ENCODE peak calls at places on chromosomes 3 and 15, in nine cellular contexts. Y is NCI-H2029 treated with DMSO at 0.1 percent for 48 hours; H is activated CD4-positive, alpha-beta T cell treated with anti-CD3 and anti-CD28 coated beads for 36 hours; U is RPMI7951; F is adrenal gland; R is GM13976; Z is HuH-7; J is IMR-90; L is hypothalamus. I is an unnamed sample.

GRCh38 chr3:124774305-124774673 is 44.0 kb downstream of the UMPS start:
- DNase-seq in L (no peak), Z (no peak), Y (no peak), J (peak; percentile 66), F (no peak), R (no peak), U (peak; percentile 88), H (no peak), I (no peak)

GRCh38 chr15:89019436-89019835 is 68.8 kb upstream of the ABHD2 start:
- DNase-seq in Z (no peak), U (peak; percentile 42), H (no peak), L (no peak), J (no peak), F (no peak), Y (no peak), R (no peak), I (no peak)

GRCh38 chr3:129000742-129001100 is 383 bp upstream of the EFCC1 start:
- DNase-seq in Z (no peak), J (no peak), Y (no peak), F (no peak), R (no peak), L (no peak), U (no peak), H (no peak), I (no peak)

GRCh38 chr3:150800722-150801121 is 37.8 kb upstream of the SIAH2 start:
- DNase-seq in F (no peak), Z (no peak), U (no peak), L (no peak), H (no peak), Y (no peak), R (no peak), J (no peak), I (no peak)

GRCh38 chr15:73273181-73274002 is 95.4 kb downstream of the HCN4 start:
- DNase-seq in U (peak; percentile 60), J (peak; percentile 67), H (peak; percentile 64), Z (peak; percentile 67), F (peak; percentile 57), R (peak; percentile 56), Y (peak; percentile 19), L (no peak), I (peak; percentile 66)

GRCh38 chr15:88838667-88839066 is 35.4 kb downstream of the ACAN start:
- DNase-seq in J (no peak), U (no peak), Z (no peak), L (no peak), Y (no peak), R (no peak), F (no peak), H (no peak), I (no peak)

GRCh38 chr3:119588112-119588511 is 8.8 kb downstream of the ADPRH start:
- DNase-seq in Z (no peak), F (peak; percentile 45), Y (no peak), L (no peak), U (no peak), R (no peak), J (no peak), H (peak; percentile 40), I (peak; percentile 59)

GRCh38 chr3:73228000-73228399 is 166.5 kb downstream of the EBLN2 start:
- DNase-seq in J (no peak), H (no peak), R (no peak), L (no peak), Y (no peak), U (no peak), F (no peak), Z (no peak), I (no peak)

GRCh38 chr3:49028673-49029562 is at the start of gene IMPDH2:
- DNase-seq in F (peak; percentile 93), U (peak; percentile 90), Z (peak; percentile 89), R (peak; percentile 92), H (peak; percentile 96), Y (peak; percentile 66), L (peak; percentile 81), J (peak; percentile 91), I (peak; percentile 95)

GRCh38 chr15:66128116-66128715 is 125.3 kb downstream of the MEGF11 start:
- DNase-seq in H (no peak), J (no peak), Y (no peak), F (no peak), U (no peak), Z (no peak), L (no peak), R (no peak), I (no peak)

GRCh38 chr15:28921925-28922711 is 36.3 kb downstream of the APBA2 start:
- DNase-seq in U (no peak), F (no peak), L (no peak), Z (peak; percentile 15), J (no peak), Y (no peak), H (no peak), R (no peak), I (peak; percentile 10)

GRCh38 chr3:97353176-97353575 is 411.4 kb upstream of the ARL6 start:
- DNase-seq in U (no peak), Y (no peak), J (no peak), H (no peak), F (no peak), Z (no peak), L (no peak), R (no peak), I (no peak)

GRCh38 chr15:97904196-97904572 is 56.3 kb upstream of the ARRDC4 start:
- DNase-seq in U (peak; percentile 80), L (peak; percentile 15), H (peak; percentile 64), Z (peak; percentile 71), J (peak; percentile 44), F (peak; percentile 81), Y (no peak), R (peak; percentile 44), I (peak; percentile 49)

GRCh38 chr3:28835751-28836150 is 445.1 kb upstream of the RBMS3 start:
- DNase-seq in Y (no peak), L (no peak), J (peak; percentile 1), R (no peak), F (no peak), H (no peak), Z (no peak), U (no peak), I (no peak)

GRCh38 chr3:188583476-188584161 is 429.7 kb downstream of the LPP start:
- DNase-seq in Z (no peak), Y (no peak), F (no peak), H (peak; percentile 53), J (peak; percentile 29), U (no peak), L (no peak), R (no peak), I (peak; percentile 79)

GRCh38 chr15:89371145-89372044 is 36.8 kb upstream of the POLG start:
- DNase-seq in H (no peak), Z (no peak), U (no peak), L (no peak), J (no peak), F (no peak), Y (no peak), R (no peak), I (no peak)

GRCh38 chr3:118501152-118501551 is 533.5 kb downstream of the IGSF11 start:
- DNase-seq in Y (peak; percentile 95), J (no peak), F (peak; percentile 80), Z (peak; percentile 4), L (no peak), U (peak; percentile 38), R (no peak), H (no peak), I (no peak)

GRCh38 chr3:25412269-25412668 is 15.8 kb upstream of the RARB start:
- DNase-seq in F (no peak), Y (no peak), R (no peak), H (no peak), Z (no peak), U (peak; percentile 16), L (no peak), J (peak; percentile 16), I (no peak)

GRCh38 chr15:59794229-59794886 is 105.2 kb upstream of the BNIP2 start:
- DNase-seq in Z (no peak), F (no peak), U (no peak), Y (no peak), L (no peak), H (peak; percentile 31), J (no peak), R (no peak), I (peak; percentile 47)

GRCh38 chr3:29494305-29495036 is 213.6 kb downstream of the RBMS3 start:
- DNase-seq in R (no peak), U (peak; percentile 34), J (peak; percentile 27), Z (no peak), Y (no peak), H (no peak), L (no peak), F (no peak), I (no peak)

GRCh38 chr3:187765342-187765741 is 20.1 kb upstream of the BCL6 start:
- DNase-seq in Y (no peak), R (no peak), J (peak; percentile 88), U (peak; percentile 21), L (no peak), Z (no peak), H (no peak), F (no peak), I (no peak)